ENCODE peak calls at places on chromosomes 4 and X, in four cellular contexts. One of them, this sample, is unnamed.

GRCh38 chr4:56259595-56259994 is 127.7 kb downstream of the AASDH start:
- DNase-seq in EH: no peak
- DNase-seq in astrocyte of the spinal cord: no peak
- DNase-seq in activated CD4-positive, alpha-beta T cell treated with anti-CD3 and anti-CD28 coated beads, Interleukin-2, amount 10 ng/mL, durations not matched to agents 7 days and 5 days: no peak
- DNase-seq in this sample: no peak

GRCh38 chrX:154443479-154443910 is 446 bp upstream of the FAM50A start:
- DNase-seq in EH: peak; percentile 18
- DNase-seq in astrocyte of the spinal cord: no peak
- DNase-seq in activated CD4-positive, alpha-beta T cell treated with anti-CD3 and anti-CD28 coated beads, Interleukin-2, amount 10 ng/mL, durations not matched to agents 7 days and 5 days: no peak
- DNase-seq in this sample: no peak

GRCh38 chrX:3263681-3264126 is 82.7 kb downstream of the MXRA5 start:
- DNase-seq in EH: peak; percentile 41
- DNase-seq in astrocyte of the spinal cord: no peak
- DNase-seq in activated CD4-positive, alpha-beta T cell treated with anti-CD3 and anti-CD28 coated beads, Interleukin-2, amount 10 ng/mL, durations not matched to agents 7 days and 5 days: no peak
- DNase-seq in this sample: no peak

GRCh38 chrX:105527759-105528158 is 294.6 kb upstream of the NRK start:
- DNase-seq in EH: no peak
- DNase-seq in astrocyte of the spinal cord: no peak
- DNase-seq in activated CD4-positive, alpha-beta T cell treated with anti-CD3 and anti-CD28 coated beads, Interleukin-2, amount 10 ng/mL, durations not matched to agents 7 days and 5 days: no peak
- DNase-seq in this sample: no peak

GRCh38 chr4:20832821-20833220 is 132.6 kb downstream of the PACRGL start:
- DNase-seq in EH: peak; percentile 66
- DNase-seq in astrocyte of the spinal cord: peak; percentile 63
- DNase-seq in activated CD4-positive, alpha-beta T cell treated with anti-CD3 and anti-CD28 coated beads, Interleukin-2, amount 10 ng/mL, durations not matched to agents 7 days and 5 days: no peak
- DNase-seq in this sample: no peak

GRCh38 chrX:143437439-143437838 is 79.8 kb downstream of the SPANXN3 start:
- DNase-seq in EH: no peak
- DNase-seq in astrocyte of the spinal cord: peak; percentile 11
- DNase-seq in activated CD4-positive, alpha-beta T cell treated with anti-CD3 and anti-CD28 coated beads, Interleukin-2, amount 10 ng/mL, durations not matched to agents 7 days and 5 days: no peak
- DNase-seq in this sample: no peak

GRCh38 chr4:42768125-42768748 is 111.3 kb upstream of the ATP8A1 start:
- DNase-seq in EH: no peak
- DNase-seq in astrocyte of the spinal cord: no peak
- DNase-seq in activated CD4-positive, alpha-beta T cell treated with anti-CD3 and anti-CD28 coated beads, Interleukin-2, amount 10 ng/mL, durations not matched to agents 7 days and 5 days: peak; percentile 8
- DNase-seq in this sample: no peak

GRCh38 chr4:140071043-140071442 is 82.9 kb downstream of the MAML3 start:
- DNase-seq in EH: no peak
- DNase-seq in astrocyte of the spinal cord: no peak
- DNase-seq in activated CD4-positive, alpha-beta T cell treated with anti-CD3 and anti-CD28 coated beads, Interleukin-2, amount 10 ng/mL, durations not matched to agents 7 days and 5 days: no peak
- DNase-seq in this sample: no peak

GRCh38 chrX:37603938-37604409 is 32.5 kb downstream of the LANCL3 start:
- DNase-seq in EH: no peak
- DNase-seq in astrocyte of the spinal cord: no peak
- DNase-seq in activated CD4-positive, alpha-beta T cell treated with anti-CD3 and anti-CD28 coated beads, Interleukin-2, amount 10 ng/mL, durations not matched to agents 7 days and 5 days: no peak
- DNase-seq in this sample: no peak

GRCh38 chrX:15956684-15957083 is 102.1 kb upstream of the AP1S2 start:
- DNase-seq in EH: peak; percentile 8
- DNase-seq in astrocyte of the spinal cord: peak; percentile 37
- DNase-seq in activated CD4-positive, alpha-beta T cell treated with anti-CD3 and anti-CD28 coated beads, Interleukin-2, amount 10 ng/mL, durations not matched to agents 7 days and 5 days: no peak
- DNase-seq in this sample: peak; percentile 30

GRCh38 chr4:186132577-186133277 is 28.2 kb downstream of the FAM149A start:
- DNase-seq in EH: peak; percentile 26
- DNase-seq in astrocyte of the spinal cord: peak; percentile 51
- DNase-seq in activated CD4-positive, alpha-beta T cell treated with anti-CD3 and anti-CD28 coated beads, Interleukin-2, amount 10 ng/mL, durations not matched to agents 7 days and 5 days: no peak
- DNase-seq in this sample: no peak

GRCh38 chr4:75781328-75781727 is 57.0 kb downstream of the USO1 start:
- DNase-seq in EH: peak; percentile 35
- DNase-seq in astrocyte of the spinal cord: peak; percentile 5
- DNase-seq in activated CD4-positive, alpha-beta T cell treated with anti-CD3 and anti-CD28 coated beads, Interleukin-2, amount 10 ng/mL, durations not matched to agents 7 days and 5 days: no peak
- DNase-seq in this sample: no peak

GRCh38 chr4:165915215-165915614 is 42.2 kb downstream of the TLL1 start:
- DNase-seq in EH: peak; percentile 6
- DNase-seq in astrocyte of the spinal cord: no peak
- DNase-seq in activated CD4-positive, alpha-beta T cell treated with anti-CD3 and anti-CD28 coated beads, Interleukin-2, amount 10 ng/mL, durations not matched to agents 7 days and 5 days: no peak
- DNase-seq in this sample: no peak

GRCh38 chrX:11143931-11144678 is 33.0 kb downstream of the HCCS start:
- DNase-seq in EH: peak; percentile 74
- DNase-seq in astrocyte of the spinal cord: peak; percentile 77
- DNase-seq in activated CD4-positive, alpha-beta T cell treated with anti-CD3 and anti-CD28 coated beads, Interleukin-2, amount 10 ng/mL, durations not matched to agents 7 days and 5 days: peak; percentile 65
- DNase-seq in this sample: peak; percentile 62

This sample was measured in WERI-Rb-1.